ENCODE peak calls at places on chromosomes 3 and 15, in six cellular contexts. O is H4; D is thoracic aorta; N is neural crest cell; Y is GM12864; X is activated CD8-positive, alpha-beta memory T cell treated with anti-CD3 and anti-CD28 coated beads for 48 hours. W is an unnamed sample.
A peak's percentile ranks its signal among the peaks of the same experiment; 100 is the strongest.

GRCh38 chr3:104206925-104207324 is 1159.8 kb upstream of the ALCAM start:
- DNase-seq in O (no peak), D (no peak), N (no peak), Y (no peak), X (no peak), W (no peak)

GRCh38 chr3:64743844-64744243 is 56.0 kb upstream of the ADAMTS9 start:
- DNase-seq in O (no peak), D (no peak), N (no peak), Y (no peak), X (no peak), W (no peak)

GRCh38 chr3:66115858-66116654 is 77.3 kb upstream of the MAGI1 start:
- DNase-seq in O (peak; percentile 89), D (peak; percentile 29), N (no peak), Y (no peak), X (no peak), W (no peak)

GRCh38 chr3:162437480-162437879 is 940.9 kb downstream of the OTOL1 start:
- DNase-seq in O (peak; percentile 79), D (no peak), N (no peak), Y (no peak), X (no peak), W (no peak)

GRCh38 chr3:186365202-186365974 is 3.4 kb upstream of the DGKG start:
- DNase-seq in O (no peak), D (peak; percentile 51), N (no peak), Y (no peak), X (no peak), W (peak; percentile 80)

GRCh38 chr3:73432021-73432722 is 192.6 kb downstream of the PDZRN3 start:
- DNase-seq in O (peak; percentile 18), D (no peak), N (no peak), Y (no peak), X (no peak), W (no peak)

GRCh38 chr3:150300376-150300775 is 107.7 kb upstream of the TSC22D2 start:
- DNase-seq in O (no peak), D (no peak), N (no peak), Y (no peak), X (no peak), W (no peak)

GRCh38 chr3:72255736-72256559 is 471.0 kb upstream of the PROK2 start:
- DNase-seq in O (peak; percentile 71), D (no peak), N (no peak), Y (no peak), X (no peak), W (no peak)

GRCh38 chr3:182692021-182692420 is 101.3 kb upstream of the ATP11B start:
- DNase-seq in O (no peak), D (no peak), N (no peak), Y (no peak), X (no peak), W (no peak)

GRCh38 chr3:71219744-71220638 is 363.5 kb downstream of the FOXP1 start:
- DNase-seq in O (no peak), D (no peak), N (no peak), Y (no peak), X (peak; percentile 12), W (no peak)

GRCh38 chr15:62059108-62059817 is 984 bp downstream of the VPS13C start:
- DNase-seq in O (no peak), D (no peak), N (no peak), Y (no peak), X (no peak), W (no peak)

GRCh38 chr3:54696313-54696712 is 231.5 kb downstream of the LRTM1 start:
- DNase-seq in O (peak; percentile 66), D (no peak), N (no peak), Y (no peak), X (no peak), W (no peak)

GRCh38 chr3:14283821-14284438 is 105.3 kb downstream of the LSM3 start:
- DNase-seq in O (no peak), D (no peak), N (no peak), Y (no peak), X (no peak), W (no peak)

GRCh38 chr3:70824785-70825184 is 512.3 kb upstream of the MDFIC2 start:
- DNase-seq in O (peak; percentile 21), D (no peak), N (no peak), Y (no peak), X (no peak), W (no peak)

GRCh38 chr3:71797455-71797854 is 12.5 kb upstream of the PROK2 start:
- DNase-seq in O (no peak), D (no peak), N (no peak), Y (no peak), X (no peak), W (no peak)

GRCh38 chr3:140828585-140828984 is 113.1 kb upstream of the SLC25A36 start:
- DNase-seq in O (no peak), D (no peak), N (no peak), Y (no peak), X (no peak), W (no peak)

GRCh38 chr3:177322846-177323245 is 125.6 kb upstream of the TBL1XR1 start:
- DNase-seq in O (no peak), D (no peak), N (no peak), Y (no peak), X (no peak), W (no peak)

GRCh38 chr15:70234256-70234965 is 136.7 kb upstream of the TLE3 start:
- DNase-seq in O (peak; percentile 25), D (no peak), N (no peak), Y (no peak), X (no peak), W (no peak)

GRCh38 chr15:60172147-60172546 is 168.0 kb downstream of the FOXB1 start:
- DNase-seq in O (no peak), D (no peak), N (no peak), Y (no peak), X (no peak), W (no peak)

GRCh38 chr3:196749125-196749524 is 9.5 kb downstream of the PAK2 start:
- DNase-seq in O (no peak), D (no peak), N (no peak), Y (no peak), X (no peak), W (no peak)

GRCh38 chr3:193938613-193939012 is 197.3 kb upstream of the HES1 start:
- DNase-seq in O (no peak), D (no peak), N (no peak), Y (no peak), X (no peak), W (no peak)

GRCh38 chr15:26295331-26295730 is 432.2 kb upstream of the ATP10A start:
- DNase-seq in O (no peak), D (no peak), N (no peak), Y (no peak), X (no peak), W (no peak)

GRCh38 chr3:183158552-183159006 is 4.0 kb downstream of the LAMP3 start:
- DNase-seq in O (peak; percentile 73), D (no peak), N (no peak), Y (peak; percentile 90), X (peak; percentile 31), W (peak; percentile 13)

GRCh38 chr3:182465301-182466185 is 327.8 kb upstream of the ATP11B start:
- DNase-seq in O (no peak), D (no peak), N (no peak), Y (no peak), X (no peak), W (no peak)

GRCh38 chr15:71251548-71252035 is 136.3 kb downstream of the THSD4 start:
- DNase-seq in O (no peak), D (no peak), N (no peak), Y (no peak), X (no peak), W (no peak)

GRCh38 chr15:40793216-40793989 is 13.5 kb upstream of the ZFYVE19 start:
- DNase-seq in O (peak; percentile 75), D (no peak), N (no peak), Y (no peak), X (no peak), W (peak; percentile 14)

GRCh38 chr3:129947916-129948315 is 26.6 kb upstream of the TRH start:
- DNase-seq in O (no peak), D (no peak), N (no peak), Y (no peak), X (no peak), W (no peak)

GRCh38 chr3:190519886-190520285 is 6.0 kb downstream of the IL1RAP start:
- DNase-seq in O (no peak), D (no peak), N (no peak), Y (no peak), X (no peak), W (no peak)

GRCh38 chr15:87269566-87269965 is 987.0 kb downstream of the NTRK3 start:
- DNase-seq in O (no peak), D (no peak), N (no peak), Y (no peak), X (no peak), W (no peak)

GRCh38 chr15:36501063-36501678 is 78.3 kb upstream of the CDIN1 start:
- DNase-seq in O (peak; percentile 84), D (no peak), N (peak; percentile 18), Y (peak; percentile 16), X (no peak), W (peak; percentile 18)

GRCh38 chr3:43855674-43856299 is 165.0 kb downstream of the ABHD5 start:
- DNase-seq in O (peak; percentile 37), D (no peak), N (peak; percentile 59), Y (peak; percentile 8), X (no peak), W (peak; percentile 53)

GRCh38 chr3:108124337-108125150 is 33.7 kb upstream of the CD47 start:
- DNase-seq in O (no peak), D (no peak), N (no peak), Y (peak; percentile 98), X (peak; percentile 37), W (no peak)

GRCh38 chr3:49013738-49014660 is 4.4 kb downstream of the DALRD3 start:
- DNase-seq in O (no peak), D (no peak), N (peak; percentile 52), Y (no peak), X (no peak), W (no peak)